ENCODE peak calls at places on chromosome 4, in five cellular contexts. L, A, S, G and C are unnamed samples.

GRCh38 chr4:150342945-150343344 is 239.0 kb upstream of the MAB21L2 start:
- DNase-seq in A (no peak), S (no peak), L (no peak), G (no peak), C (no peak)

GRCh38 chr4:15396157-15396800 is 31.6 kb upstream of the C1QTNF7 start:
- DNase-seq in L (peak; percentile 48), A (no peak), S (no peak), G (no peak), C (no peak)

GRCh38 chr4:52402582-52402981 is 256.5 kb downstream of the USP46 start:
- DNase-seq in G (no peak), S (no peak), A (no peak), L (no peak), C (no peak)

GRCh38 chr4:89486042-89486441 is 178.4 kb upstream of the GPRIN3 start:
- DNase-seq in L (peak; percentile 55), G (no peak), A (no peak), S (no peak), C (no peak)

GRCh38 chr4:54687887-54688841 is 30.4 kb downstream of the KIT start:
- DNase-seq in A (no peak), G (no peak), S (no peak), L (peak; percentile 4), C (no peak)

GRCh38 chr4:171880136-171880535 is 66.9 kb downstream of the GALNTL6 start:
- DNase-seq in G (no peak), L (peak; percentile 0), S (no peak), A (no peak), C (peak; percentile 86)

GRCh38 chr4:44118971-44119680 is 329.5 kb downstream of the KCTD8 start:
- DNase-seq in A (no peak), G (no peak), S (no peak), L (no peak), C (no peak)

GRCh38 chr4:94843222-94843621 is 85.5 kb downstream of the BMPR1B start:
- DNase-seq in A (no peak), G (no peak), L (no peak), S (no peak), C (no peak)

GRCh38 chr4:140757220-140757607 is 1.0 kb upstream of the TBC1D9 start:
- DNase-seq in G (no peak), A (no peak), L (no peak), S (no peak), C (no peak)

GRCh38 chr4:105060628-105061027 is 86.0 kb upstream of the TET2 start:
- DNase-seq in S (no peak), A (no peak), G (no peak), L (peak; percentile 31), C (no peak)

GRCh38 chr4:52799813-52800212 is 48.6 kb upstream of the ERVMER34-1 start:
- DNase-seq in S (no peak), L (no peak), A (no peak), G (no peak), C (no peak)

GRCh38 chr4:76504613-76505465 is 69.8 kb downstream of the SHROOM3 start:
- DNase-seq in L (peak; percentile 63), G (no peak), S (no peak), A (no peak), C (no peak)

GRCh38 chr4:2843909-2844584 is 403 bp downstream of the ADD1 start:
- DNase-seq in S (peak; percentile 46), A (peak; percentile 80), L (peak; percentile 24), G (no peak), C (no peak)

GRCh38 chr4:86441175-86441960 is 81.5 kb upstream of the MAPK10 start:
- DNase-seq in A (no peak), L (peak; percentile 23), S (no peak), G (no peak), C (no peak)

GRCh38 chr4:48042979-48043461 is 26.4 kb downstream of the NIPAL1 start:
- DNase-seq in L (no peak), S (no peak), A (no peak), G (no peak), C (no peak)

GRCh38 chr4:38146383-38146782 is 186.2 kb downstream of the PTTG2 start:
- DNase-seq in L (no peak), A (no peak), G (no peak), S (no peak), C (no peak)

GRCh38 chr4:147924604-147925412 is 192.9 kb downstream of the ARHGAP10 start:
- DNase-seq in A (no peak), G (no peak), L (peak; percentile 40), S (no peak), C (no peak)

GRCh38 chr4:41178372-41179085 is 35.8 kb downstream of the APBB2 start:
- DNase-seq in G (no peak), S (no peak), L (peak; percentile 93), A (no peak), C (no peak)

GRCh38 chr4:5973486-5974220 is 44.6 kb downstream of the C4orf50 start:
- DNase-seq in S (no peak), G (peak; percentile 31), A (peak; percentile 57), L (no peak), C (no peak)

GRCh38 chr4:80393246-80393969 is 57.9 kb downstream of the CFAP299 start:
- DNase-seq in L (peak; percentile 94), S (no peak), G (no peak), A (no peak), C (peak; percentile 12)

GRCh38 chr4:92199135-92199534 is 104.6 kb upstream of the GRID2 start:
- DNase-seq in A (no peak), G (no peak), S (no peak), L (no peak), C (no peak)

GRCh38 chr4:67668315-67668714 is 32.6 kb downstream of the UBA6 start:
- DNase-seq in L (no peak), S (no peak), G (no peak), A (no peak), C (no peak)

GRCh38 chr4:67678612-67679011 is 22.3 kb downstream of the UBA6 start:
- DNase-seq in A (no peak), G (no peak), L (no peak), S (no peak), C (no peak)

DNA sequence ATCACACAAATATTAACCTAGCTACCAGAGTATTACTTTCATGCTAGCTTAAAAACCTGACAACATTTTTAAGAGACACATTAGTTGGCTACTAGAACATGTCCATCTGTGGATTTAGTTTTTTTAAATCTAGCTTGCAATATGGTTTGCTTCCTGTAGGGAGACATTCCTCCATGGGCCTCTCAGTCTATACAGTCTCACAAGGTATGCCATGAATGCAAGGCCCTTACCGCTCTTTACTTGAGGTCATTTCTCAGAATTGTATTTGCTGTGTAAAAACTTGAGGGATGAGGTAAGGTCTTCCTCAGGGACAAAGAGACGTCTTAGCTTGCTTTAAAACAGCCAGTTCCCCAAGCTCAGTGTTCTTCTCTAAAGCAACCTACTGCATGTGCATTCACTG is 26.9 kb downstream of the UBA6 start:
- DNase-seq in G (no peak), S (no peak), L (no peak), A (no peak), C (no peak)
- H3K36me3 ChIP-seq in G (peaks cover 96% of the 10 kb centered on the region), S (peaks cover 17% of the 10 kb centered on the region), L (peaks cover 21% of the 10 kb centered on the region), A (peaks cover 74% of the 10 kb centered on the region), C (peaks cover 6% of the 10 kb centered on the region)

DNA sequence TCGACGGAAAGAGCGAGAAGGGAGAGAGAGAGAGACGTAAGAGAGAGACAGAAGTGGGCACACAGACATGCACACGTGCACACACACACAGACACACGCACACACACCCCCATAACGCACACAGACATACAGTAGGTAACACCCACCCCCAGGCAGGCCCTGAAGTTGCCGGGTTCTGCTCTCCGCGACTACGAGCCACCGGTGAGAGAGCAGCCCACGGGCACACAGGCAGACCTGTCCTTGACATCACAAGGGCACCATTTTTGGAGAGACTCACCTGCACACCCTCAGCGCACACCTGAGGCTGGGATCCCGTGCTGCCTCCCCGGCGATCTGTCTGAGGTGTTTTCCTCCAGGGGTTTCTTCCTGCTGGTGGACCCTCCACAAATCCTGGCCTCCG is 1171.0 kb upstream of the PCDH10 start:
- DNase-seq in S (no peak), G (no peak), A (no peak), L (no peak), C (no peak)
- H3K4me3 ChIP-seq in S (no peak overlapping the region), G (no peak overlapping the region), A (no peak overlapping the region), L (no peak overlapping the region), C (no peak overlapping the region)

DNA sequence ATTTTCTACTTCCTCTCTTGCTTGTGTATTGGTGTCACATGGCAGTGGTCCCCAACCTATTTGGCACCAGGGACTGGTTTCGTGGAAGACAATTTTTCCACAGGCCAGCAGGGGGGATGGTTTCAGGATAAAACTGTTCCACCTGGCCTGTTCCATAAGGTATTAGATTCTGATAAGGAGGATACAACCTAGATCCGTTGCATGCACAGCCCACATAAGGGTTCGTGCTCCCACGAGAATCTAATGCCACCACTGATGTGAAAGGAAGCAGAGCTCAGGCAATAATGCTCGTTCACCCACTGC is 38.3 kb downstream of the SEC31A start:
- DNase-seq in A (no peak), G (no peak), L (no peak), S (no peak), C (no peak)
- TF ChIP-seq CTCF in A (no peak), G (no peak), L (no peak), S (no peak), C (no peak)

DNA sequence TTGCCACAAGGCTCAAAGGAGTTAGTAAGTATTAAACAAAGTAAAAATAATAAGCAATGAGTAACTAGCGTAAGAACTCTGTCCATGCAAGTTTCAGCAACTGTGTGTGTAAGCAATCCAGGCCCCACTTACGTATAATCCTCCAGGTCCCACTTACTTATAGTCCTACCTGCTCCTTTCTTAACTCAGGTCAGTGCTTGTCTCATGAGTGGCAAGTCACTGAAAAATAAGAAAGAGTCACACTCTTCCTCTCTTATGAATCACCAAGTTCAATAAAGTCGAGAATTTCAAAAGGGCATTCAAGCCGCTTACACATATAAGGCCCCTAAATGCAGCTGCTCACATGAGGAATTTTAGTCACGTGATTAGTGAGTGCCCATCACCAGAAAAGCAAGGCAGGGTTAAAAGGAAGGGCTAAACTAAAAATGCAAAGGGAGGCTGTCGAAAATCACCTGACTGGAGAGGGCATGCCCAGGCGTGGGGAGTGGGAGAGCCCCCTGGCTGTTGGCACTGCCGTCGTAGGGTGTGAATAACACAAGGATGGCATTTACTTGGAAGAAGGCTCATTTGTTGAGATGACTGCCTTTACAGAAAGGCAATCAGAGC is 58.2 kb downstream of the ZNF827 start:
- DNase-seq in L (no peak), G (no peak), A (no peak), S (no peak), C (no peak)
- H3K36me3 ChIP-seq in L (peaks cover 8% of the 10 kb centered on the region), G (peaks cover 5% of the 10 kb centered on the region), A (no peaks in the 10 kb centered on the region), S (no peaks in the 10 kb centered on the region), C (no peaks in the 10 kb centered on the region)

DNA sequence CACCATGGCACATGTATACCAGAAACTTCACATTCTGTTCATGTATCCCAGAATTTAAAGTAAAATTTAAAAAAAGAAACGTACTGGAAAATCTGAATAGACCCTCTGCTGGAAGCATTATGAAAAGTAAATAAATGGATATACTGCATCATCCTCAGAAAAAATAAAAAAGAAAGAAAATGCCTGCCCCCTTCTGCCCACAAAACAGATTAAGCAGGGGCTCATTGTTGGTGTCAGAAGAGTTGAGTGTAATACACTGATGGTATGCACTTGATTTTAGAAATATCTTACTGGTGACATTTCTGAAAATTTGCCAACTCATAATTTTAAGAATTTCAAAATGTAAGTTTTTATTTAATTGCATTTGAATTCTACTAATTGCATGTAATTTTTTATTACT is 77.8 kb downstream of the LRP2BP start:
- DNase-seq in G (no peak), L (no peak), A (no peak), S (no peak), C (no peak)
- H3K4me3 ChIP-seq in G (no peak overlapping the region), L (no peak overlapping the region), A (no peak overlapping the region), S (no peak overlapping the region), C (no peak overlapping the region)

DNA sequence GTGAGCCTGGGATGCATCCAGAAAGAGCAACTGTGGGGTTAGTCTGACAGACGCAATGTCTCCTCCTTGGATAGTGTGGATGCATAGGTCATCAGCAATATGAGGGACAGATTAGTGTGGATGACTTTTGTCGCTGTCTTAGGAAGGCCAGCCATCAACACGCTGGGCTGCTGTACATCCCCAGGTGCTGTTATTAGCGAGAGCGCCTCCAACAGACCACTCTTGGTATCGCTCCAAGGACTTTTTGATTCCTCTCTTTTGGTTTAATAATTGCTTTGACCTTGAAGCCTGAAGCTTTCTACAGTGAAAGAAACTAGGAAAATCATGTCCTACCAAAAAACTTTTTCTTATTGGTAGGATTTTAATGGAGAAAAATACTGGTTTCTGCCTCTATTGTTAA is 76.7 kb downstream of the TMEM131L start:
- DNase-seq in G (no peak), A (no peak), S (no peak), L (no peak), C (no peak)
- TF ChIP-seq CTCF in G (no peak), A (no peak), S (no peak), L (no peak), C (no peak)